ENCODE peak calls at places on chromosomes 16 and 17, in ten cellular contexts. J is HCT116; C is GM23248; W is right cardiac atrium; G is kidney; Z is neural progenitor cell; A is CD8-positive, alpha-beta T cell; Y is cardiac fibroblast; R is stomach; O is GM23338. Q is an unnamed sample.
A peak's percentile ranks its signal among the peaks of the same experiment; 100 is the strongest.

GRCh38 chr16:15899538-15900100 is 11.2 kb upstream of the CEP20 start:
- DNase-seq in J (peak; percentile 99), C (peak; percentile 84), W (no peak), G (peak; percentile 75), Z (no peak), A (no peak), Y (peak; percentile 77), R (peak; percentile 69), O (no peak), Q (no peak)

GRCh38 chr17:59483860-59484259 is 81.5 kb upstream of the DHX40 start:
- DNase-seq in J (no peak), C (no peak), W (no peak), G (no peak), Z (no peak), A (no peak), Y (no peak), R (no peak), O (no peak), Q (no peak)

GRCh38 chr17:54932711-54933110 is 32.1 kb downstream of the TOM1L1 start:
- DNase-seq in J (no peak), C (no peak), W (no peak), G (no peak), Z (no peak), A (no peak), Y (no peak), R (no peak), O (no peak), Q (no peak)

GRCh38 chr17:79923974-79924638 is 84.9 kb upstream of the CBX4 start:
- DNase-seq in J (peak; percentile 52), C (peak; percentile 43), W (peak; percentile 72), G (peak; percentile 63), Z (peak; percentile 90), A (peak; percentile 35), Y (peak; percentile 38), R (peak; percentile 70), O (peak; percentile 93), Q (peak; percentile 17)

GRCh38 chr17:32317353-32317752 is 24.6 kb downstream of the C17orf75 start:
- DNase-seq in J (no peak), C (no peak), W (no peak), G (no peak), Z (no peak), A (no peak), Y (no peak), R (no peak), O (no peak), Q (no peak)

GRCh38 chr16:67425581-67425980 is 5.3 kb upstream of the HSD11B2 start:
- DNase-seq in J (no peak), C (no peak), W (no peak), G (no peak), Z (no peak), A (no peak), Y (no peak), R (no peak), O (no peak), Q (no peak)

GRCh38 chr17:45170280-45170975 is 8.8 kb downstream of the HEXIM2 start:
- DNase-seq in J (no peak), C (no peak), W (no peak), G (peak; percentile 52), Z (no peak), A (no peak), Y (no peak), R (no peak), O (no peak), Q (no peak)

GRCh38 chr17:75406222-75406615 is 741 bp upstream of the GRB2 start:
- DNase-seq in J (no peak), C (peak; percentile 56), W (no peak), G (no peak), Z (peak; percentile 28), A (no peak), Y (no peak), R (no peak), O (no peak), Q (no peak)

GRCh38 chr17:80817861-80818260 is 173.8 kb upstream of the CHMP6 start:
- DNase-seq in J (no peak), C (peak; percentile 50), W (no peak), G (no peak), Z (no peak), A (no peak), Y (peak; percentile 33), R (no peak), O (no peak), Q (no peak)

GRCh38 chr16:67449739-67450138 is 18.8 kb downstream of the HSD11B2 start:
- DNase-seq in J (no peak), C (no peak), W (peak; percentile 82), G (no peak), Z (no peak), A (no peak), Y (no peak), R (no peak), O (no peak), Q (no peak)

GRCh38 chr17:55576237-55576998 is 65.2 kb upstream of the SMIM36 start:
- DNase-seq in J (peak; percentile 15), C (peak; percentile 92), W (peak; percentile 54), G (no peak), Z (no peak), A (no peak), Y (peak; percentile 84), R (no peak), O (no peak), Q (no peak)

GRCh38 chr16:745739-746138 is 4.9 kb upstream of the CIAO3 start:
- DNase-seq in J (no peak), C (no peak), W (no peak), G (no peak), Z (peak; percentile 86), A (no peak), Y (no peak), R (peak; percentile 44), O (peak; percentile 91), Q (no peak)
- H3K4me3 ChIP-seq in J (no peak overlapping the region), C (no peak overlapping the region), W (no peak overlapping the region), G (no peak overlapping the region), Z (no peak overlapping the region), A (no peak overlapping the region), Y (no peak overlapping the region), R (no peak overlapping the region), O (no peak overlapping the region), Q (no peak overlapping the region)

DNA sequence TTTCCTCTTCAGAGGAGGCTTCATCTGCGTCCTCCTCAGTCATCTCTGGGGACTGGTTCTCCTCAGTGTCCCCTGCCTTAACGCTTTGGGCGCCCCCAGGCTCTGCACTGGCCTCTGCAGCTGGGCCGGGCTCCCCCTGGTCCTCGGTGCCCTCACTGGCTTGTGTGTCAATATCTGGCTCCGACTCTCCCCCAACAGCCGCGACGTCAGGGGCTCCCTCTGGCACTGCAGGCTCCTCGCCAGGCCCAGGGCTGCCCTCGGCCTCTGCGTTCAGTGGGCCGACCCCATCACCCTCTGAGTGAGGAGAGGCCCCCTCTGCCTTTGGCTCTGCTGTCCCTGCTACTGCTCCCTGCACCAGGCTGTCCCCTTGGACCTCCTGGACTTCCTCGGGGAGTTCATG is 34.7 kb downstream of the SRL start:
- DNase-seq in J (no peak), C (no peak), W (no peak), G (no peak), Z (no peak), A (no peak), Y (no peak), R (no peak), O (no peak), Q (no peak)
- H3K4me3 ChIP-seq in J (no peak overlapping the region), C (no peak overlapping the region), W (no peak overlapping the region), G (no peak overlapping the region), Z (no peak overlapping the region), A (no peak overlapping the region), Y (no peak overlapping the region), R (no peak overlapping the region), O (no peak overlapping the region), Q (no peak overlapping the region)

GRCh38 chr17:76672270-76672851 is 28.8 kb upstream of the ST6GALNAC1 start:
- DNase-seq in J (no peak), C (peak; percentile 55), W (no peak), G (no peak), Z (no peak), A (no peak), Y (no peak), R (no peak), O (no peak), Q (no peak)

GRCh38 chr17:76671123-76671911 is 27.8 kb upstream of the ST6GALNAC1 start:
- DNase-seq in J (peak; percentile 100), C (peak; percentile 100), W (peak; percentile 100), G (peak; percentile 100), Z (peak; percentile 100), A (peak; percentile 100), Y (peak; percentile 100), R (peak; percentile 100), O (peak; percentile 100), Q (peak; percentile 100)

GRCh38 chr17:76671912-76672262 is 28.3 kb upstream of the ST6GALNAC1 start:
- DNase-seq in J (no peak), C (no peak), W (no peak), G (no peak), Z (no peak), A (no peak), Y (no peak), R (no peak), O (no peak), Q (no peak)

GRCh38 chr17:76670020-76670707 is 26.6 kb upstream of the ST6GALNAC1 start:
- DNase-seq in J (no peak), C (no peak), W (no peak), G (no peak), Z (no peak), A (no peak), Y (no peak), R (peak; percentile 64), O (no peak), Q (no peak)

GRCh38 chr17:76670708-76671122 is 27.2 kb upstream of the ST6GALNAC1 start:
- DNase-seq in J (no peak), C (no peak), W (no peak), G (no peak), Z (no peak), A (no peak), Y (no peak), R (no peak), O (no peak), Q (no peak)
- H3K4me3 ChIP-seq in J (peak overlapping the region; percentile 49), C (peak overlapping the region; percentile 81), W (no peak overlapping the region), G (peak overlapping the region; percentile 92), Z (peak overlapping the region; percentile 32), A (peak overlapping the region; percentile 48), Y (no peak overlapping the region), R (no peak overlapping the region), O (peak overlapping the region; percentile 49), Q (peak overlapping the region; percentile 65)

GRCh38 chr17:70344356-70345060 is 175.2 kb downstream of the KCNJ2 start:
- DNase-seq in J (no peak), C (peak; percentile 35), W (no peak), G (no peak), Z (no peak), A (no peak), Y (peak; percentile 26), R (no peak), O (no peak), Q (no peak)
- H3K4me3 ChIP-seq in J (no peak overlapping the region), C (peak overlapping the region; percentile 61), W (peak overlapping the region; percentile 27), G (peak overlapping the region; percentile 19), Z (no peak overlapping the region), A (no peak overlapping the region), Y (peak overlapping the region; percentile 20), R (peak overlapping the region; percentile 25), O (no peak overlapping the region), Q (no peak overlapping the region)

Q was measured in Jurkat, Clone E6-1.